ENCODE peak calls at places on chromosomes 2 and 18, in eight cellular contexts. K is AG04449, M is lower lobe of right lung, O is upper lobe of right lung, D is GM13976, G is ascending aorta, E is AG09319, X is nephron progenitor cell. U is an unnamed sample.

GRCh38 chr2:9428965-9429577 is 5.6 kb downstream of the CPSF3 start:
- DNase-seq in D (no peak), M (no peak), E (no peak), G (no peak), K (no peak), O (no peak), X (no peak), U (no peak)

GRCh38 chr2:136363921-136364320 is 246.0 kb upstream of the CXCR4 start:
- DNase-seq in G (no peak), E (no peak), D (no peak), K (no peak), M (no peak), X (no peak), O (no peak), U (no peak)

GRCh38 chr2:208820289-208820688 is 413.7 kb downstream of the PTH2R start:
- DNase-seq in D (no peak), O (no peak), G (no peak), M (no peak), E (no peak), X (no peak), K (no peak), U (no peak)

GRCh38 chr2:174158003-174158402 is 90.3 kb downstream of the OLA1 start:
- DNase-seq in X (peak), O (no peak), E (no peak), K (no peak), M (no peak), D (peak), G (no peak), U (no peak)

GRCh38 chr2:26519396-26519991 is 41.6 kb upstream of the OTOF start:
- DNase-seq in M (no peak), X (no peak), E (no peak), G (no peak), K (no peak), O (no peak), D (no peak), U (no peak)

GRCh38 chr18:49212819-49213218 is 247.6 kb downstream of the DYM start:
- DNase-seq in K (peak), D (no peak), G (no peak), E (peak), M (no peak), O (no peak), X (no peak), U (no peak)

GRCh38 chr2:231917280-231918088 is 8.7 kb downstream of the NPPC start:
- DNase-seq in O (peak), E (no peak), K (no peak), G (no peak), D (no peak), M (peak), X (no peak), U (no peak)

GRCh38 chr18:44680271-44681038 is at the start of gene SETBP1:
- DNase-seq in G (peak), E (peak), M (peak), X (peak), O (peak), K (no peak), D (peak), U (peak)

GRCh38 chr2:200585730-200586643 is at the start of gene AOX1:
- DNase-seq in D (peak), K (no peak), O (peak), G (peak), M (peak), E (no peak), X (peak), U (peak)

GRCh38 chr2:44051948-44052347 is 56.2 kb upstream of the LRPPRC start:
- DNase-seq in D (no peak), K (no peak), X (no peak), E (no peak), M (no peak), G (no peak), O (no peak), U (no peak)

GRCh38 chr2:224584111-224584764 is 925 bp downstream of the CUL3 start:
- DNase-seq in M (peak), E (no peak), K (no peak), D (no peak), X (peak), O (peak), G (peak), U (no peak)

GRCh38 chr2:216490061-216490460 is 8.6 kb upstream of the RPL37A start:
- DNase-seq in O (no peak), K (peak), G (no peak), D (no peak), X (no peak), M (no peak), E (no peak), U (no peak)

GRCh38 chr18:77249583-77250500 is at the start of gene GALR1:
- DNase-seq in X (peak), K (no peak), E (no peak), G (no peak), O (no peak), M (no peak), D (peak), U (no peak)

GRCh38 chr2:68835636-68836035 is 35.6 kb downstream of the BMP10 start:
- DNase-seq in X (no peak), G (no peak), M (no peak), K (no peak), O (no peak), D (no peak), E (no peak), U (no peak)

GRCh38 chr2:213559053-213559452 is 274.8 kb downstream of the SPAG16 start:
- DNase-seq in D (no peak), O (no peak), M (no peak), X (no peak), G (no peak), E (no peak), K (no peak), U (no peak)

GRCh38 chr18:23356915-23357421 is 96.1 kb upstream of the RIOK3 start:
- DNase-seq in X (no peak), G (no peak), O (no peak), E (peak), D (no peak), M (no peak), K (peak), U (no peak)

GRCh38 chr18:13823707-13824395 is at the start of gene MC5R:
- DNase-seq in K (no peak), E (no peak), M (peak), O (peak), G (peak), X (peak), D (peak), U (peak)

GRCh38 chr2:178006710-178007109 is 65.9 kb downstream of the PDE11A start:
- DNase-seq in O (no peak), M (no peak), G (no peak), X (no peak), D (no peak), K (no peak), E (no peak), U (no peak)

GRCh38 chr2:42324949-42325348 is 36.1 kb downstream of the COX7A2L start:
- DNase-seq in K (no peak), X (no peak), M (no peak), O (no peak), G (no peak), D (no peak), E (no peak), U (no peak)

GRCh38 chr18:56799756-56800155 is 148.6 kb downstream of the WDR7 start:
- DNase-seq in D (no peak), M (no peak), O (no peak), E (no peak), X (no peak), K (no peak), G (no peak), U (no peak)

GRCh38 chr2:105839793-105840192 is 95.1 kb downstream of the NCK2 start:
- DNase-seq in M (no peak), D (no peak), E (no peak), O (no peak), X (no peak), G (no peak), K (no peak), U (no peak)

GRCh38 chr2:25332571-25332970 is 9.2 kb downstream of the DNMT3A start:
- DNase-seq in G (no peak), E (no peak), X (no peak), O (no peak), M (no peak), D (no peak), K (no peak), U (no peak)

GRCh38 chr2:218230882-218231281 is 13.9 kb downstream of the ARPC2 start:
- DNase-seq in D (peak), M (no peak), K (no peak), O (no peak), G (no peak), E (no peak), X (no peak), U (no peak)

GRCh38 chr2:121446647-121447241 is 83.9 kb upstream of the RNU4ATAC start:
- DNase-seq in D (no peak), M (no peak), E (no peak), G (no peak), O (no peak), X (no peak), K (no peak), U (no peak)

GRCh38 chr18:11663630-11664029 is 25.4 kb upstream of the GNAL start:
- DNase-seq in D (no peak), G (no peak), X (no peak), M (no peak), K (no peak), O (no peak), E (no peak), U (no peak)

GRCh38 chr2:68458962-68459361 is 8.1 kb downstream of the FBXO48 start:
- DNase-seq in X (no peak), M (no peak), E (no peak), O (no peak), G (no peak), K (no peak), D (no peak), U (no peak)

GRCh38 chr2:84788498-84788897 is 92.4 kb downstream of the TRABD2A start:
- DNase-seq in O (no peak), M (no peak), G (no peak), X (no peak), K (no peak), E (no peak), D (no peak), U (no peak)

GRCh38 chr2:191899442-191899841 is 52.6 kb upstream of the CAVIN2 start:
- DNase-seq in M (no peak), O (no peak), X (no peak), D (no peak), E (peak), K (peak), G (no peak), U (no peak)

GRCh38 chr2:149928026-149928425 is 340.5 kb upstream of the MMADHC start:
- DNase-seq in X (no peak), D (no peak), M (no peak), G (no peak), K (no peak), O (no peak), E (no peak), U (no peak)

DNA sequence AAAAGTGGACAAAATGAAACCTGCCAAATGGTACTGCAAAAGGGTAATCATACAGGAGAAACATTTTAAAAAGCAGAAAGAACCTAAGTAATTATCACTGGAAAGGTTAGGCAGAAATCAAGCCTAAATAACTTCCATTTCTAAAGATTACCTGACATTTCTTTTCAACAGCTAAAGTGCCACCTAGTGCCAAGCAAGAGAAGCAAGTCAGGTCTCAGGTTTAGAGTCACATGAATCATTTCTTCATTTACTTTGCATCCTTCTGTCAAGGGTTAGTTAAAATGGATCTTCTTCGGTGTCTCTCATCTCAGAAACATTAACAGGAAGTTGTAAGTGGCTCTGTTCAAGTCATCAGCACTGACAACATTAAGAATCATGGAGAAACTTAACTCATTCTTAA is 90.3 kb downstream of the AKAIN1 start:
- DNase-seq in X (no peak), M (no peak), E (no peak), G (no peak), O (no peak), D (no peak), K (no peak), U (no peak)
- TF ChIP-seq CTCF in X (no peak), M (no peak), E (no peak), G (no peak), O (peak), D (no peak), K (no peak), U (peak)

DNA sequence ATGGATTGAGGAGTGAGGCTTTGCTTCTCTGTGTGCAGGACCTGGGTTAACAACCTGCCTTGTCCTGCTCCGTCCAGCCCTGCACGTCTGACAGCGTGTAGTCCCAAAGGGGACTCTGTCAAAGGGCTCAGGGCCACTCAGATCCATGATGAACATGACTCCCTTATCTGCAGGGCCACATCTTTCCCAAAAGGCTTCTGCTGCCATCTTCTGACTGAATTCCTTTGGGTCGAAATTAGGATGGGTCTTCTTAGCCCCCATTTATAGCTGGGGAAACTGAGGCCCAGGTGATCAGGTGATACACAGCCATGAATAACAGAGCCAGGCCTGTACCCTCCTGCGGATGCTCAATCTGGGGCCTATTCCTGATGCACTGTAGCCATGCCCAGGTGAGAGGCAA is 109.2 kb downstream of the CELF4 start:
- DNase-seq in E (no peak), K (no peak), D (no peak), X (no peak), G (no peak), M (no peak), O (no peak), U (no peak)
- TF ChIP-seq CTCF in E (peak), K (no peak), D (no peak), X (no peak), G (no peak), M (no peak), O (no peak), U (no peak)

GRCh38 chr2:109318949-109319342 is 189.9 kb downstream of the SH3RF3 start:
- DNase-seq in O (no peak), G (no peak), K (no peak), M (no peak), X (no peak), D (no peak), E (no peak), U (no peak)

GRCh38 chr2:109320195-109320935 is 191.4 kb downstream of the SH3RF3 start:
- DNase-seq in D (no peak), K (no peak), M (no peak), G (no peak), O (no peak), E (no peak), X (no peak), U (no peak)

GRCh38 chr2:109317471-109318090 is 188.6 kb downstream of the SH3RF3 start:
- DNase-seq in O (no peak), M (no peak), D (no peak), E (no peak), K (no peak), X (peak), G (no peak), U (no peak)

GRCh38 chr2:109316091-109316490 is 187.1 kb downstream of the SH3RF3 start:
- DNase-seq in G (no peak), X (no peak), M (no peak), K (no peak), D (no peak), O (no peak), E (no peak), U (no peak)

GRCh38 chr2:109318150-109318948 is 189.3 kb downstream of the SH3RF3 start:
- DNase-seq in K (peak), D (no peak), E (peak), M (peak), O (peak), X (peak), G (peak), U (no peak)
- TF ChIP-seq CTCF in K (peak), D (no peak), E (peak), M (peak), O (peak), X (no peak), G (peak), U (no peak)

GRCh38 chr2:110768591-110768990 is 36.2 kb downstream of the ACOXL start:
- DNase-seq in K (no peak), D (no peak), G (no peak), X (no peak), O (no peak), E (no peak), M (no peak), U (no peak)

GRCh38 chr2:110770308-110770695 is 37.9 kb downstream of the ACOXL start:
- DNase-seq in E (no peak), O (no peak), D (no peak), X (no peak), K (no peak), G (no peak), M (no peak), U (no peak)

GRCh38 chr2:110770696-110771425 is 38.5 kb downstream of the ACOXL start:
- DNase-seq in K (no peak), X (no peak), M (no peak), D (no peak), G (no peak), E (no peak), O (no peak), U (no peak)

GRCh38 chr2:110759411-110759810 is 27.0 kb downstream of the ACOXL start:
- DNase-seq in M (no peak), G (no peak), E (no peak), O (no peak), K (no peak), X (no peak), D (no peak), U (no peak)

DNA sequence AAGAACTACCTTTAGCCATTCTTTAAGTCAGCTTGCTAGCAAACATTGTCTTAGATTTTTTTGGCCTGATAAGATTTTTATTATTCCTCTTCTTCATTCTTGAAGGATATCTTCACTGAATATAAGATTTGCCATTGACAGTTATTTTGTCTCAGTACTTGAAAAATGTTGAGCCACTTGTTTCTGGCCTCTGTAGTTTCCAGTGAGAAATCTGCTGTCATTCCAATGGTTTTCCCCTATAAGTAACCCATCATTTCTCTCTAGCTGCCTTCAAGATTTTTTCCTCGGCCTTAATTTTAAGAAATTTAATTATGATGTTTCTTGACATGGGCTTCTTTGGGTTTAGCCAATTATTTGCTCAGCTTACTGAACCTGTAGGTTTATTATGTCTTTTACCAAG is 32.6 kb downstream of the ACOXL start:
- DNase-seq in O (no peak), E (no peak), D (no peak), M (no peak), X (no peak), G (no peak), K (no peak), U (no peak)
- TF ChIP-seq CTCF in O (no peak), E (no peak), D (no peak), M (no peak), X (no peak), G (no peak), K (no peak), U (no peak)

GRCh38 chr2:2189112-2189398 is 142.0 kb downstream of the MYT1L start:
- DNase-seq in K (no peak), O (no peak), M (no peak), G (no peak), D (no peak), E (no peak), X (no peak), U (no peak)
- TF ChIP-seq CTCF in K (no peak), O (no peak), M (no peak), G (no peak), D (no peak), E (no peak), X (no peak), U (no peak)

GRCh38 chr2:37224063-37224462 is 7.3 kb downstream of the CEBPZ start:
- DNase-seq in X (no peak), E (no peak), G (no peak), M (no peak), K (no peak), O (no peak), D (no peak), U (no peak)

GRCh38 chr2:37223131-37223530 is 8.3 kb downstream of the CEBPZ start:
- DNase-seq in M (no peak), E (no peak), O (no peak), G (no peak), X (no peak), D (no peak), K (no peak), U (no peak)

GRCh38 chr2:37230581-37230980 is 815 bp downstream of the CEBPZ start:
- DNase-seq in K (no peak), X (peak), O (no peak), E (no peak), D (no peak), M (no peak), G (no peak), U (no peak)

GRCh38 chr2:37228788-37229187 is 2.6 kb downstream of the CEBPZ start:
- DNase-seq in M (no peak), X (no peak), O (no peak), E (no peak), K (no peak), D (no peak), G (no peak), U (no peak)

DNA sequence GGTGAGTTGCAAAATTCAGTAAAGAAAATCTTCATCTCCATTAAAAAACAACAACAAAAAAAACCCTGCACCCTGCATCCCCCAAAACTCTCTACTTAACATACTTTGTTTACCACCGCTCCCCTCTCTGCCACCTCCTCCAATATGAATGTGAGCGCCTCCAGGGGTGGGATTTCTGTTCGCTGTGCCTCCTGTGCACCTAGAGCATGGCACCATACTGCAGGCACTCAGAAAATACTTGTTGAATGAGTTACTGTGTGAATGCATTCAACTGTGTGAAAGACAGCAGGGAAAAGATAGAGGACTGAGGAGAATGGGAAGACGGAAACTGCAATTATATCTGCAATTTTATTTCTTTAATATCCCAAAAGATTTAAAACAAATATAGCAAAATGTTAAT is 4.5 kb downstream of the CEBPZ start:
- DNase-seq in D (no peak), O (no peak), M (no peak), X (no peak), K (no peak), G (no peak), E (no peak), U (no peak)
- TF ChIP-seq CTCF in D (no peak), O (no peak), M (no peak), X (no peak), K (no peak), G (no peak), E (no peak), U (no peak)

DNA sequence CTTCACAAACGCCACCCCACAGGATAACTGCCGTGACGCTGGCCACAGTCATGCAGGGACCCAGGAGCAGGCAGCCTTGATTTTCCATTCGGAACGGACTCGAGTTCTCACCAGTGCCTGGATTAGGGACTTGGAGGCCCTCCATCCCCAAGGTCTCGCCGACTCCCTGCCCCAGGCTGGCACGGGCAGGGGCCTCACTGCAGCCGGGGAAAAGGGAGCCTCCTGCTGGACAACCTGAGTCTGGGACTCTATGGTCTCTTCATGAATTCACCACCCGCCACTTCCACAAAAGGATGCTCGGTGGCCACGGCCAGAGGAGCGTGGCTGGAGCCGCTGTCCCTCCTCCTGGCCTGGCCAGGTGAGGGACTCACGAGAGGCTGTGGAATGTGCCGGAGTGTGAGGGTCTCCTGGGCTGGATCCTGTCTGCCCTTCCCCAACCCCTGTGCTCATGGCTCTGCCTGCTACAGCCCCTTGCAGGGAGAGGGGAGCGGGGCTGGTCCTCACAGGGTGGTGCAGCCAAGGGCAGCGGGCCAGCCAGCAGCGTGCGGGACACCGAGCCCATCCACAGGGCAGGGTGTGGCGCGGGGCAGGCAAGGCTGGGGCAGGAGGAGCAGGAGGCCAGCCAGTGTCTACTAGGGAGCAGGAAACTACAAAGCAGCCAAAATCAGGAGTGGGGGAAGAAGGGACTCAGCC is 42.3 kb downstream of the AQP12A start:
- DNase-seq in X (no peak), M (no peak), K (no peak), O (no peak), E (no peak), G (no peak), D (no peak), U (no peak)
- TF ChIP-seq CTCF in X (peak), M (no peak), K (no peak), O (peak), E (no peak), G (no peak), D (no peak), U (peak)